ENCODE peak calls at places on chromosome 18, in ten cellular contexts. E is renal cortical epithelial cell; I is fibroblast of mammary gland; T is H54; H is left ventricle myocardium inferior; R is nephron progenitor cell; V is bronchial epithelial cell; D is cardiac fibroblast; P is stimulated activated CD8-positive, alpha-beta memory T cell treated with anti-CD3 and anti-CD28 coated beads, Interleukin-4, amount 100 ng/mL, for 1 hour; X is frontal cortex. Y is an unnamed sample.

GRCh38 chr18:42414756-42415454 is 459.9 kb downstream of the PIK3C3 start:
- DNase-seq in E (peak; percentile 93), I (peak; percentile 72), T (no peak), H (no peak), R (no peak), V (peak; percentile 73), D (peak; percentile 73), P (no peak), X (no peak), Y (no peak)

GRCh38 chr18:79385749-79386341 is 9.9 kb upstream of the NFATC1 start:
- DNase-seq in E (no peak), I (no peak), T (no peak), H (no peak), R (no peak), V (no peak), D (no peak), P (no peak), X (peak; percentile 14), Y (no peak)

GRCh38 chr18:58186258-58186948 is 142.4 kb downstream of the NEDD4L start:
- DNase-seq in E (peak; percentile 94), I (peak; percentile 57), T (peak; percentile 51), H (no peak), R (no peak), V (peak; percentile 95), D (peak; percentile 49), P (no peak), X (no peak), Y (peak; percentile 83)

GRCh38 chr18:57837917-57838548 is 34.9 kb upstream of the ATP8B1 start:
- DNase-seq in E (peak; percentile 88), I (no peak), T (no peak), H (no peak), R (no peak), V (no peak), D (peak; percentile 33), P (no peak), X (no peak), Y (no peak)

GRCh38 chr18:9516437-9517064 is 41.2 kb downstream of the RALBP1 start:
- DNase-seq in E (peak; percentile 58), I (peak; percentile 59), T (no peak), H (no peak), R (peak; percentile 10), V (peak; percentile 59), D (peak; percentile 71), P (no peak), X (no peak), Y (no peak)

GRCh38 chr18:39799010-39799409 is 2156.0 kb upstream of the PIK3C3 start:
- DNase-seq in E (peak; percentile 6), I (peak; percentile 62), T (no peak), H (no peak), R (no peak), V (no peak), D (peak; percentile 40), P (no peak), X (no peak), Y (no peak)

GRCh38 chr18:13525381-13526029 is 200.9 kb downstream of the FAM210A start:
- DNase-seq in E (no peak), I (no peak), T (no peak), H (no peak), R (no peak), V (no peak), D (no peak), P (no peak), X (no peak), Y (no peak)

GRCh38 chr18:80246656-80247402 is 485 bp downstream of the PARD6G start:
- DNase-seq in E (no peak), I (no peak), T (no peak), H (no peak), R (peak; percentile 64), V (peak; percentile 40), D (no peak), P (no peak), X (peak; percentile 71), Y (no peak)

GRCh38 chr18:23958036-23958435 is 56.5 kb upstream of the TTC39C start:
- DNase-seq in E (no peak), I (peak; percentile 38), T (no peak), H (peak; percentile 82), R (no peak), V (no peak), D (peak; percentile 58), P (no peak), X (no peak), Y (no peak)

GRCh38 chr18:56443508-56443907 is 194.9 kb downstream of the TXNL1 start:
- DNase-seq in E (no peak), I (no peak), T (no peak), H (no peak), R (no peak), V (no peak), D (no peak), P (no peak), X (no peak), Y (no peak)

GRCh38 chr18:36899289-36899688 is 70.4 kb downstream of the KIAA1328 start:
- DNase-seq in E (peak; percentile 16), I (peak; percentile 59), T (no peak), H (no peak), R (no peak), V (peak; percentile 7), D (no peak), P (no peak), X (no peak), Y (peak; percentile 23)

GRCh38 chr18:74378179-74378682 is 62.6 kb downstream of the C18orf63 start:
- DNase-seq in E (no peak), I (peak; percentile 72), T (no peak), H (no peak), R (no peak), V (no peak), D (peak; percentile 5), P (no peak), X (no peak), Y (no peak)

GRCh38 chr18:57965246-57965645 is 78.8 kb upstream of the NEDD4L start:
- DNase-seq in E (no peak), I (no peak), T (no peak), H (no peak), R (no peak), V (no peak), D (no peak), P (no peak), X (no peak), Y (no peak)

GRCh38 chr18:8519102-8519501 is 90.1 kb upstream of the RAB12 start:
- DNase-seq in E (no peak), I (no peak), T (no peak), H (no peak), R (no peak), V (no peak), D (no peak), P (no peak), X (no peak), Y (no peak)

GRCh38 chr18:74249181-74249968 is 42.4 kb downstream of the CYB5A start:
- DNase-seq in E (peak; percentile 93), I (peak; percentile 98), T (no peak), H (no peak), R (no peak), V (peak; percentile 91), D (peak; percentile 89), P (no peak), X (no peak), Y (no peak)

GRCh38 chr18:58239879-58240278 is 195.9 kb downstream of the NEDD4L start:
- DNase-seq in E (no peak), I (peak; percentile 11), T (no peak), H (no peak), R (no peak), V (peak; percentile 67), D (no peak), P (no peak), X (no peak), Y (no peak)

GRCh38 chr18:37668971-37669747 is 103.6 kb upstream of the CELF4 start:
- DNase-seq in E (no peak), I (no peak), T (no peak), H (no peak), R (peak; percentile 12), V (no peak), D (peak; percentile 26), P (no peak), X (peak; percentile 25), Y (no peak)

GRCh38 chr18:34493099-34493544 is 217.0 kb upstream of the DTNA start:
- DNase-seq in E (peak; percentile 73), I (peak; percentile 71), T (peak; percentile 12), H (peak; percentile 82), R (peak; percentile 48), V (peak; percentile 85), D (peak; percentile 74), P (no peak), X (peak; percentile 70), Y (peak; percentile 1)

GRCh38 chr18:69358197-69358895 is 42.3 kb upstream of the DOK6 start:
- DNase-seq in E (no peak), I (no peak), T (no peak), H (no peak), R (no peak), V (no peak), D (no peak), P (no peak), X (no peak), Y (no peak)

GRCh38 chr18:28174181-28174906 is 2.6 kb downstream of the CDH2 start:
- DNase-seq in E (peak; percentile 44), I (no peak), T (no peak), H (no peak), R (no peak), V (no peak), D (no peak), P (no peak), X (no peak), Y (no peak)

GRCh38 chr18:30970201-30970816 is 72.2 kb downstream of the DSC3 start:
- DNase-seq in E (peak; percentile 57), I (peak; percentile 17), T (no peak), H (no peak), R (no peak), V (peak; percentile 77), D (peak; percentile 51), P (no peak), X (no peak), Y (no peak)

GRCh38 chr18:76447268-76447890 is 47.7 kb downstream of the ZNF516 start:
- DNase-seq in E (no peak), I (peak; percentile 95), T (no peak), H (no peak), R (no peak), V (no peak), D (no peak), P (no peak), X (no peak), Y (no peak)

GRCh38 chr18:25229858-25230257 is 122.1 kb downstream of the ZNF521 start:
- DNase-seq in E (no peak), I (no peak), T (no peak), H (no peak), R (no peak), V (no peak), D (no peak), P (no peak), X (no peak), Y (no peak)

GRCh38 chr18:48629730-48630324 is 91.0 kb downstream of the CTIF start:
- DNase-seq in E (peak; percentile 89), I (peak; percentile 99), T (peak; percentile 53), H (no peak), R (no peak), V (peak; percentile 88), D (peak; percentile 94), P (no peak), X (peak; percentile 40), Y (no peak)

GRCh38 chr18:3115430-3116025 is 102.6 kb upstream of the LPIN2 start:
- DNase-seq in E (peak; percentile 22), I (no peak), T (no peak), H (no peak), R (no peak), V (peak; percentile 23), D (no peak), P (no peak), X (no peak), Y (no peak)